ENCODE peak calls at places on chromosomes 12 and 14, in four cellular contexts. M is K562, U is psoas muscle, S is heart right ventricle. B is an unnamed sample. For H3K4me1, the result is how much of the 10 kb centered on the place peaks cover.

GRCh38 chr12:49519574-49519936 is 19.3 kb upstream of the KCNH3 start:
- DNase-seq in M (no peak), U (no peak), S (no peak), B (no peak)

GRCh38 chr14:51394391-51394790 is 154.3 kb downstream of the TMX1 start:
- DNase-seq in M (no peak), U (no peak), S (no peak), B (no peak)

GRCh38 chr12:12035229-12035628 is 35.5 kb upstream of the BCL2L14 start:
- DNase-seq in M (no peak), U (no peak), S (no peak), B (no peak)

GRCh38 chr12:28026701-28027100 is 54.2 kb upstream of the PTHLH start:
- DNase-seq in U (no peak), S (no peak), M (no peak), B (no peak)

GRCh38 chr14:75402867-75403413 is 24.9 kb upstream of the JDP2 start:
- DNase-seq in U (no peak), M (peak), S (no peak), B (no peak)

GRCh38 chr12:4649358-4649661 is 396 bp downstream of the NDUFA9 start:
- DNase-seq in S (no peak), U (no peak), M (no peak), B (no peak)

GRCh38 chr14:21414137-21414631 is 30.4 kb upstream of the SUPT16H start:
- DNase-seq in M (no peak), S (no peak), U (no peak), B (no peak)

GRCh38 chr12:78703820-78704525 is 160.6 kb upstream of the SYT1 start:
- DNase-seq in S (no peak), M (no peak), U (no peak), B (no peak)

GRCh38 chr14:89507926-89508460 is 91.0 kb upstream of the FOXN3 start:
- DNase-seq in M (no peak), S (no peak), U (no peak), B (no peak)

GRCh38 chr14:90871605-90872233 is 55.5 kb upstream of the TTC7B start:
- DNase-seq in U (no peak), M (no peak), S (no peak), B (no peak)

GRCh38 chr14:104661086-104661485 is 28.3 kb upstream of the INF2 start:
- DNase-seq in U (no peak), S (no peak), M (no peak), B (no peak)

GRCh38 chr12:19095869-19096480 is 33.6 kb upstream of the PLEKHA5 start:
- DNase-seq in M (no peak), U (no peak), S (no peak), B (no peak)

GRCh38 chr14:102580552-102581110 is 11.8 kb upstream of the RCOR1 start:
- DNase-seq in S (no peak), U (no peak), M (no peak), B (no peak)

GRCh38 chr12:28099862-28100261 is 90.4 kb upstream of the CCDC91 start:
- DNase-seq in S (no peak), M (no peak), U (no peak), B (no peak)

GRCh38 chr12:29066061-29066588 is 83.0 kb upstream of the FAR2 start:
- DNase-seq in U (no peak), S (no peak), M (no peak), B (no peak)

GRCh38 chr14:104721704-104722431 is 2.2 kb upstream of the ADSS1 start:
- DNase-seq in S (peak), M (no peak), U (peak), B (no peak)

GRCh38 chr12:130649646-130650045 is 66.5 kb downstream of the RIMBP2 start:
- DNase-seq in U (no peak), M (no peak), S (no peak), B (no peak)
- H3K4me1 ChIP-seq in U (under half), M (under half), S (under half), B (under half)

GRCh38 chr12:55931780-55932545 is 1.0 kb downstream of the DGKA start:
- DNase-seq in U (peak), S (peak), M (peak), B (peak)
- H3K27ac ChIP-seq in U (peak), S (peak), M (peak), B (peak)

GRCh38 chr12:64616221-64616620 is 5.9 kb downstream of the RASSF3 start:
- DNase-seq in U (no peak), M (peak), S (no peak), B (no peak)
- H3K4me1 ChIP-seq in U (under half), M (under half), S (under half), B (under half)

GRCh38 chr12:114411081-114411836 is 5.3 kb upstream of the TBX5 start:
- DNase-seq in U (no peak), S (no peak), M (no peak), B (no peak)

GRCh38 chr12:114412307-114412706 is 6.4 kb upstream of the TBX5 start:
- DNase-seq in U (no peak), S (no peak), M (no peak), B (no peak)

GRCh38 chr12:114414866-114415524 is 9.1 kb upstream of the TBX5 start:
- DNase-seq in S (no peak), M (no peak), U (no peak), B (no peak)

GRCh38 chr12:114414031-114414865 is 8.3 kb upstream of the TBX5 start:
- DNase-seq in M (no peak), U (no peak), S (no peak), B (no peak)

DNA sequence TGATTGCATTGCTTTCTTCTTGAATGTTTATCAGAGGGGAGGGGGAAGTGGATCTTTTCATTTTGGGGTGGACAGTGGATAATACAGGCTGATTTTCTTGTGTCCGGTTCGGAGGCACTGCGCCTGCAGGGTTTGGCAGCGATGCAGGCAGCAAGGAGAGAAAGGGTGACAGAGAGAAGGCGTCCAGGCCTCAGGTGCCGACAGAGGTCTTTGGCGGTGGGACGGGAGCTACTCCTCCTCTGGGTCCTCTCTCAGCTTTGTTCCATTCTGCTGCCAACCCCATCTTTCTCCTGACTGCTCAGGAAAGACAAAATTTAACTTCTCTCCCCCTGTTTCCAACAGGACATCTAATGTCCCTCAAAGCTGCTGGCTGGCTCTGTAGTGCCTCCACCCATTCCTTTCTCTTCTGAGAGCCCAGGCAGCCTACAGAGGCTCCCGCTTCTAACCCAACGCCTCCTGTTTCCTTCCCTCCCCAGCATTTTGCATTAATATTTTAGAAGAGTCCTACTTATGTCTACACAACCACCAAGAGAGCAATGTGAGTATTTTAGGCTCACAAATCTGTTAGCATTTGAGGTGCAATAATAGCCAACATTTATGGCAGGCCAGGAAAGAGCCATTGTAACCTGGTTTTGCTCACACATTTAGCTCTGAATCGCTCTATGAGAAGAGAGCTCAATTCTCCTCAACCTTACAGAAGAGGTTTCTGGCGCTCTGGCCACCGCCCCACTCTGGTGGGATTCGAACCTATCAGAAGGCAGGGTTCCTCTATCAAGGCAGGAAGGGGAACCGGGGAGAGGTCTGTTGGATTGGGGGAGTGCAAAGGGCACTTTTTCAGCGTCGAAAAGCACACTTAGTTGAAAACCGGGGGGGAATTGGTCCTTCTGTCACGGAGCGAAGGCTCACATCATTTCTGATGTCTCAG is 7.1 kb upstream of the TBX5 start:
- DNase-seq in S (no peak), M (no peak), U (no peak), B (no peak)
- H3K27ac ChIP-seq in S (no peak), M (no peak), U (no peak), B (no peak)

GRCh38 chr12:105226219-105226618 is 9.8 kb downstream of the APPL2 start:
- DNase-seq in M (peak), U (peak), S (peak), B (peak)
- H3K4me1 ChIP-seq in M (under half), U (under half), S (under half), B (under half)

GRCh38 chr12:124160102-124160501 is 134.8 kb upstream of the RFLNA start:
- DNase-seq in S (no peak), M (no peak), U (no peak), B (peak)
- H3K27ac ChIP-seq in S (no peak), M (no peak), U (no peak), B (peak)

GRCh38 chr14:100403802-100404201 is 80.7 kb downstream of the SLC25A47 start:
- DNase-seq in U (no peak), M (no peak), S (no peak), B (no peak)
- H3K4me1 ChIP-seq in U (under half), M (under half), S (under half), B (under half)

GRCh38 chr12:46786774-46787173 is 39.0 kb downstream of the SLC38A4 start:
- DNase-seq in S (no peak), M (no peak), U (no peak), B (no peak)

GRCh38 chr12:46790066-46790465 is 35.7 kb downstream of the SLC38A4 start:
- DNase-seq in U (no peak), S (no peak), M (no peak), B (no peak)

GRCh38 chr12:46785413-46785812 is 40.4 kb downstream of the SLC38A4 start:
- DNase-seq in U (no peak), M (no peak), S (no peak), B (no peak)

GRCh38 chr12:46788247-46788887 is 37.4 kb downstream of the SLC38A4 start:
- DNase-seq in U (no peak), M (no peak), S (no peak), B (no peak)

GRCh38 chr12:46787496-46788055 is 38.2 kb downstream of the SLC38A4 start:
- DNase-seq in U (no peak), M (no peak), S (no peak), B (no peak)
- H3K27ac ChIP-seq in U (no peak), M (no peak), S (no peak), B (no peak)

DNA sequence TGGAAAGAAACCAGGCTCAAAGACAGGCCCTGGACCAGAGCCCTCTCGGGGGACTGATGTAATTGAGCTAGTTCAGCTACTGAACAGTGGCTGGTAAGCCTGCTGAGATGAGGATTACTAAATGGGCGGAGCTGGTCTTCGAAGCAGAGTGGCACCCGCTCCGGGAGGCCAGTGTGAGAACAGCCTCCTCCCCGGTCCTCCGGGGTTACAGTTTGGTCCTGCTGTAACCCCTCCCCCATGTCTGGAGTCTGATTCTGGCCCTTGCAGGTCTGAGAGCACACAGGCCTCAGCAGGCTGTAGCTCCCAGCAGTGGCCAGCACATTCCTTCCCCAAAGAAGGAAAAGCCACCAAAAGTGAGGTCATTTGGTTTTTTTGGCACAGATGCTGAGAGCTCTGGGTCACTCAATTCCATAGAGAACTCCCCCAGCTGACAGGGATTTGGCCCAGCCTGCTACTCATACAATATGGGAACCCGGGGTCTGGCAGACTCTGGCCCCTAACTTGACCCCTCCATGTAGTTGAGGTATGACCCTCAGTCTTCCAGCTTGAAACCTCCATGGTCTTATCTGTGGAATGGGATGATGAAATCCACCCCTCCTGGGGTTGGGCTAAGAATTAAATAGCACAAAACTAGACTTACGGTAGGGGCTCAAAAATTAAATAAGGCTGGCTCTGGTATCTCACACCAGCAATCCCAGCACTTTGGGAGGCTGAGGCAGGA is 39.0 kb downstream of the ACTN1 start:
- DNase-seq in U (peak), S (peak), M (no peak), B (peak)
- H3K4me1 ChIP-seq in U (under half), S (half or more), M (under half), B (under half)